ENCODE peak calls at places on chromosomes 1 and 21, in nine cellular contexts. Q, N, K, X, L, O, E, B and D are unnamed samples.

GRCh38 chr1:11948822-11949458 is 14.4 kb downstream of the PLOD1 start:
- DNase-seq in N (no peak), K (peak; percentile 61), E (peak; percentile 36), O (no peak), L (no peak), Q (peak; percentile 41), B (no peak), X (no peak), D (no peak)

GRCh38 chr21:42553435-42553834 is 39.8 kb downstream of the SLC37A1 start:
- DNase-seq in B (no peak), Q (no peak), N (peak; percentile 13), L (no peak), E (no peak), O (no peak), K (no peak), X (no peak), D (no peak)

GRCh38 chr1:72442251-72442650 is 159.9 kb upstream of the NEGR1 start:
- DNase-seq in E (no peak), Q (peak; percentile 31), O (no peak), L (no peak), B (no peak), X (no peak), K (no peak), N (peak; percentile 19), D (peak; percentile 8)

GRCh38 chr1:65459397-65459768 is 38.9 kb downstream of the LEPR start:
- DNase-seq in B (no peak), K (peak; percentile 44), L (no peak), Q (peak; percentile 54), X (no peak), N (peak; percentile 44), E (peak; percentile 54), O (peak; percentile 4), D (peak; percentile 61)

GRCh38 chr1:235650341-235651169 is 971 bp upstream of the GNG4 start:
- DNase-seq in O (no peak), L (peak; percentile 33), N (peak; percentile 3), B (peak; percentile 87), Q (peak; percentile 7), X (no peak), E (no peak), K (no peak), D (no peak)

GRCh38 chr1:24317081-24317480 is 2.1 kb upstream of the GRHL3 start:
- DNase-seq in Q (no peak), L (no peak), O (no peak), X (no peak), E (peak; percentile 100), B (no peak), N (no peak), K (no peak), D (no peak)

GRCh38 chr1:185315364-185316108 is 1.5 kb downstream of the IVNS1ABP start:
- DNase-seq in X (no peak), O (peak; percentile 7), L (peak; percentile 39), B (no peak), Q (no peak), N (peak; percentile 12), E (no peak), K (peak; percentile 21), D (no peak)

GRCh38 chr1:233364695-233365539 is 37.4 kb downstream of the MAP3K21 start:
- DNase-seq in K (peak; percentile 5), N (peak; percentile 50), O (no peak), L (no peak), E (peak; percentile 30), B (no peak), Q (peak; percentile 26), X (no peak), D (peak; percentile 12)

GRCh38 chr1:46077669-46078068 is 54.8 kb downstream of the PIK3R3 start:
- DNase-seq in N (no peak), K (no peak), O (no peak), Q (no peak), X (no peak), E (peak; percentile 77), B (no peak), L (no peak), D (peak; percentile 13)

GRCh38 chr1:187685338-187685737 is 856.6 kb downstream of the PLA2G4A start:
- DNase-seq in B (no peak), K (no peak), N (peak; percentile 36), L (no peak), X (no peak), E (peak; percentile 57), O (no peak), Q (peak; percentile 59), D (peak; percentile 15)

GRCh38 chr1:144101397-144102050 is 129.7 kb upstream of the FAM72C start:
- DNase-seq in E (peak; percentile 40), B (peak; percentile 47), K (no peak), L (peak; percentile 34), X (no peak), Q (peak; percentile 13), O (no peak), N (no peak), D (peak; percentile 5)

GRCh38 chr1:6054596-6054995 is 8.9 kb downstream of the KCNAB2 start:
- DNase-seq in K (no peak), B (no peak), O (no peak), E (no peak), X (no peak), L (no peak), N (no peak), Q (no peak), D (no peak)

GRCh38 chr1:14499312-14500040 is 99.0 kb upstream of the KAZN start:
- DNase-seq in X (no peak), L (no peak), E (no peak), Q (no peak), O (no peak), K (no peak), B (no peak), N (no peak), D (no peak)

GRCh38 chr1:248924696-248925532 is 18.9 kb downstream of the PGBD2 start:
- DNase-seq in K (peak; percentile 89), Q (peak; percentile 52), E (peak; percentile 65), B (no peak), X (no peak), N (peak; percentile 61), O (peak; percentile 40), L (peak; percentile 34), D (peak; percentile 72)

GRCh38 chr1:215987092-215987855 is 420.2 kb downstream of the KCTD3 start:
- DNase-seq in X (no peak), B (no peak), E (peak; percentile 21), L (no peak), K (peak; percentile 12), O (no peak), Q (no peak), N (no peak), D (peak; percentile 29)

GRCh38 chr21:42624095-42624830 is 29.2 kb upstream of the PDE9A start:
- DNase-seq in O (no peak), B (no peak), N (no peak), L (no peak), E (no peak), X (no peak), Q (no peak), K (peak; percentile 40), D (no peak)

GRCh38 chr1:220528679-220529529 is 968 bp downstream of the MARK1 start:
- DNase-seq in Q (no peak), E (peak; percentile 33), O (no peak), X (no peak), N (no peak), K (no peak), L (no peak), B (peak; percentile 83), D (no peak)

GRCh38 chr21:32186843-32187242 is 92.0 kb downstream of the MIS18A start:
- DNase-seq in Q (no peak), L (no peak), B (no peak), X (no peak), N (no peak), E (no peak), K (no peak), O (no peak), D (no peak)

GRCh38 chr1:84164567-84165021 is 20.5 kb downstream of the PRKACB start:
- DNase-seq in E (no peak), N (no peak), X (no peak), O (no peak), Q (peak; percentile 49), L (no peak), K (no peak), B (no peak), D (no peak)
- H3K4me3 ChIP-seq in E (no peak overlapping the region), N (no peak overlapping the region), X (no peak overlapping the region), O (no peak overlapping the region), Q (peak overlapping the region; percentile 28), L (no peak overlapping the region), K (no peak overlapping the region), B (no peak overlapping the region), D (peak overlapping the region; percentile 41)

DNA sequence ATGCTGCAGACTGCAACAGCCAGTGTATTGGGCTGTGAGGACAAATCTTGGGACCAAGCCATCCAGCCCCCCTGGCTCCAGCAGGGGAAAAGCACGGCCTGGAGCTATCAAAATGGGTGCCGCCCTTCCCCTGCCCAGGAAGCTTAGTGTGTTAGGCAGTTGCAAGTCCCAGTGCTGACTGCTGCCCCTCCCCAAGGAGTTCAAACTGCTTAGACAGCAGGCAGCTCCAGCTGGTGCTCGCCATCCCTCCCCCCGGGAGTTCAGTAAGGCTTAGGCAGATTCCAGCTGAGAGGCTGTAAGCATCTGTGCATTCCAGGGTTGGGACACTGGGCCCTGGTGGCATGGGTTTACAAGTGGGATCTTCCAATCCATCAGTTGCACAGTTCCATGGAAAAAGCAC is 579.6 kb upstream of the NR5A2 start:
- DNase-seq in N (peak; percentile 35), X (no peak), B (no peak), Q (no peak), O (no peak), E (no peak), K (no peak), L (peak; percentile 14), D (no peak)
- TF ChIP-seq CTCF in N (no peak), X (no peak), B (no peak), Q (no peak), O (no peak), E (no peak), K (no peak), L (no peak), D (no peak)

GRCh38 chr1:205569411-205570172 is 62.2 kb downstream of the ELK4 start:
- DNase-seq in O (no peak), N (no peak), Q (no peak), K (no peak), L (no peak), E (no peak), B (peak; percentile 53), X (no peak), D (no peak)

GRCh38 chr1:205570173-205570501 is 61.7 kb downstream of the ELK4 start:
- DNase-seq in Q (no peak), B (no peak), E (no peak), X (no peak), O (no peak), N (no peak), L (no peak), K (no peak), D (no peak)

GRCh38 chr1:205567716-205568115 is 63.2 kb downstream of the CDK18 start:
- DNase-seq in E (no peak), N (no peak), B (peak; percentile 46), K (no peak), O (no peak), Q (no peak), X (no peak), L (no peak), D (no peak)

GRCh38 chr1:205568135-205568468 is 63.6 kb downstream of the CDK18 start:
- DNase-seq in Q (no peak), N (no peak), X (no peak), O (no peak), L (no peak), E (no peak), K (no peak), B (no peak), D (no peak)

GRCh38 chr1:205568469-205569361 is 63.1 kb downstream of the ELK4 start:
- DNase-seq in K (no peak), B (peak; percentile 51), O (no peak), E (peak; percentile 15), X (no peak), N (no peak), L (no peak), Q (no peak), D (no peak)
- H3K4me3 ChIP-seq in K (no peak overlapping the region), B (peak overlapping the region; percentile 23), O (peak overlapping the region; percentile 37), E (no peak overlapping the region), X (peak overlapping the region; percentile 35), N (peak overlapping the region; percentile 44), L (no peak overlapping the region), Q (no peak overlapping the region), D (no peak overlapping the region)

GRCh38 chr1:155139895-155140629 is at the start of gene DPM3:
- DNase-seq in O (peak; percentile 62), L (peak; percentile 87), X (peak; percentile 65), Q (peak; percentile 74), K (peak; percentile 90), E (peak; percentile 86), B (peak; percentile 90), N (peak; percentile 74), D (peak; percentile 68)
- TF ChIP-seq CTCF in O (no peak), L (no peak), X (no peak), Q (no peak), K (no peak), E (no peak), B (no peak), N (no peak), D (no peak)